ENCODE peak calls at places on chromosomes 12 and 14, in nine cellular contexts. T, L, B, U, N, W, E, P and H are unnamed samples.

GRCh38 chr14:59337151-59337611 is 128.0 kb downstream of the GPR135 start:
- DNase-seq in T (no peak), L (no peak), B (no peak), U (no peak), N (no peak), W (no peak), E (no peak), P (no peak), H (no peak)

GRCh38 chr12:107057071-107057834 is 36.1 kb downstream of the CRY1 start:
- DNase-seq in T (no peak), L (no peak), B (no peak), U (no peak), N (no peak), W (no peak), E (no peak), P (no peak), H (no peak)

GRCh38 chr14:94119071-94119470 is 8.5 kb downstream of the IFI27 start:
- DNase-seq in T (no peak), L (no peak), B (no peak), U (no peak), N (no peak), W (no peak), E (no peak), P (no peak), H (no peak)

GRCh38 chr12:98274430-98275130 is 240.8 kb upstream of the TMPO start:
- DNase-seq in T (no peak), L (no peak), B (no peak), U (no peak), N (no peak), W (no peak), E (no peak), P (no peak), H (no peak)

GRCh38 chr12:89414851-89415250 is 62.5 kb upstream of the DUSP6 start:
- DNase-seq in T (no peak), L (no peak), B (no peak), U (no peak), N (no peak), W (no peak), E (no peak), P (no peak), H (no peak)

GRCh38 chr12:54723653-54724256 is 75.6 kb upstream of the DCD start:
- DNase-seq in T (peak), L (no peak), B (no peak), U (no peak), N (no peak), W (peak), E (no peak), P (no peak), H (no peak)

GRCh38 chr14:58535084-58535483 is 102.7 kb upstream of the DACT1 start:
- DNase-seq in T (peak), L (no peak), B (no peak), U (no peak), N (no peak), W (no peak), E (no peak), P (no peak), H (peak)

GRCh38 chr12:54139030-54139429 is 49.8 kb downstream of the SMUG1 start:
- DNase-seq in T (no peak), L (no peak), B (no peak), U (no peak), N (no peak), W (no peak), E (no peak), P (no peak), H (no peak)

GRCh38 chr12:65615091-65615490 is 209.2 kb upstream of the HMGA2 start:
- DNase-seq in T (peak), L (no peak), B (no peak), U (no peak), N (no peak), W (no peak), E (no peak), P (peak), H (no peak)

GRCh38 chr14:77856930-77857329 is 57.0 kb downstream of the ADCK1 start:
- DNase-seq in T (no peak), L (no peak), B (no peak), U (no peak), N (no peak), W (no peak), E (no peak), P (no peak), H (no peak)